ENCODE peak calls at places on chromosomes 2 and 18, in five cellular contexts. Z, G, J, O and H are unnamed samples.

GRCh38 chr2:226726546-226726945 is 73.1 kb downstream of the IRS1 start:
- DNase-seq in Z (no peak), G (peak; percentile 63), O (no peak), J (no peak), H (no peak)

GRCh38 chr2:177161741-177162440 is 50.7 kb upstream of the HNRNPA3 start:
- DNase-seq in O (no peak), Z (no peak), J (no peak), G (peak; percentile 41), H (peak; percentile 26)

GRCh38 chr2:164661349-164661748 is 40.1 kb upstream of the GRB14 start:
- DNase-seq in O (no peak), Z (no peak), G (peak; percentile 1), J (no peak), H (no peak)

GRCh38 chr2:171762879-171763573 is 75.8 kb downstream of the DYNC1I2 start:
- DNase-seq in Z (no peak), O (no peak), J (peak; percentile 47), G (peak; percentile 49), H (peak; percentile 48)

GRCh38 chr2:232229296-232229916 is 149.1 kb upstream of the ALPP start:
- DNase-seq in J (no peak), O (peak; percentile 47), G (peak; percentile 40), Z (no peak), H (no peak)

GRCh38 chr2:159516241-159516758 is 100.0 kb downstream of the BAZ2B start:
- DNase-seq in J (peak; percentile 82), Z (no peak), O (no peak), G (peak; percentile 17), H (no peak)

GRCh38 chr18:7017013-7017412 is 100.6 kb downstream of the LAMA1 start:
- DNase-seq in G (no peak), Z (no peak), J (no peak), O (no peak), H (no peak)

GRCh38 chr2:68009526-68009925 is 53.3 kb downstream of the C1D start:
- DNase-seq in G (no peak), O (no peak), J (no peak), Z (no peak), H (no peak)

GRCh38 chr2:30491225-30491624 is 44.2 kb downstream of the LCLAT1 start:
- DNase-seq in O (no peak), Z (no peak), G (no peak), J (no peak), H (no peak)

GRCh38 chr18:2002604-2003003 is 568.7 kb downstream of the METTL4 start:
- DNase-seq in Z (no peak), G (no peak), O (no peak), J (no peak), H (no peak)

GRCh38 chr2:45765847-45766254 is 114.4 kb downstream of the PRKCE start:
- DNase-seq in O (no peak), J (no peak), Z (no peak), G (peak; percentile 36), H (no peak)

GRCh38 chr18:904135-905090 is at the start of gene ADCYAP1:
- DNase-seq in O (no peak), G (no peak), Z (peak; percentile 72), J (no peak), H (peak; percentile 72)
- TF ChIP-seq CTCF in O (no peak), G (no peak), Z (peak; percentile 28), J (peak; percentile 18), H (no peak)

DNA sequence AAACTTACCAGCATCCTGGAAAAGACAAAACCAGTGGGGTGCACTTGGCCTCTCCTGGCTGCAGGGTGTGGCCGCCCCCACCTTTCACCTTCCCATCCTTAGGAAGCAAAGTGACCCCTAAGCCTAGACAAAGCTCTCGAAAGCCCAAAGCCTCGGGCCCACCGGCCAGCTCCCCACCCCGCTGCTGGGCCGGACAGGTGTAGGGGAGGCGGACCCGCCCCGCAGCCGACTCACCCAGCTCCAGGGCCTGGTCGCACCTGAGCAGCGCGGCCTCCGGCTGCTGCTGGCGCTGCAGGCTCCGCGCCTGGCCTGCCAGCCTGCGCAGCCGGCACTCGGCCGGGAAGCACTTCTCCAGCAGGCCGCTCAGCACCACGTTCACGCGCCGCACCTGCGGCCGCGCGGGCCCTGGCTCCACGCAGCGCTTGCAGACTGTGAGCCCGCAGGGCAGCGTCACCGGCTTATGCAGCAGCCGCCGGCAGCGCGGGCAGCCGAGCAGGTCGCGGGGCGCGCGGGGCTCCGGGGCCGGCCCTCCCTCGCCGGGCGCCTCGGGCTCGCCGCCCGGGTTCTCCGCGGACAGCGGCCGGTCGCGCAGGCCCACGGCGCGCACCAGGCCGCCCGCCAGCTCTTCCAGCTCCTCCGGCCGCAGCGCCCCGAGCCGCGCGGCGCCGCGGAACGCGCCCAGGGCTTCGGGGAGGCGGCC is 970 bp downstream of the LONRF2 start:
- DNase-seq in G (peak; percentile 21), J (no peak), O (no peak), Z (peak; percentile 82), H (peak; percentile 73)
- TF ChIP-seq CTCF in G (no peak), J (peak; percentile 41), O (peak; percentile 10), Z (peak; percentile 56), H (peak; percentile 29)

GRCh38 chr2:213284105-213285090 is at the start of gene SPAG16:
- DNase-seq in Z (peak; percentile 99), O (peak; percentile 92), J (peak; percentile 45), G (peak; percentile 97), H (peak; percentile 99)
- TF ChIP-seq CTCF in Z (no peak), O (peak; percentile 2), J (no peak), G (no peak), H (no peak)

GRCh38 chr2:37625781-37626548 is 45.5 kb downstream of the CDC42EP3 start:
- DNase-seq in J (no peak), G (peak; percentile 63), Z (no peak), O (no peak), H (no peak)
- TF ChIP-seq CTCF in J (no peak), G (no peak), Z (no peak), O (no peak), H (no peak)

DNA sequence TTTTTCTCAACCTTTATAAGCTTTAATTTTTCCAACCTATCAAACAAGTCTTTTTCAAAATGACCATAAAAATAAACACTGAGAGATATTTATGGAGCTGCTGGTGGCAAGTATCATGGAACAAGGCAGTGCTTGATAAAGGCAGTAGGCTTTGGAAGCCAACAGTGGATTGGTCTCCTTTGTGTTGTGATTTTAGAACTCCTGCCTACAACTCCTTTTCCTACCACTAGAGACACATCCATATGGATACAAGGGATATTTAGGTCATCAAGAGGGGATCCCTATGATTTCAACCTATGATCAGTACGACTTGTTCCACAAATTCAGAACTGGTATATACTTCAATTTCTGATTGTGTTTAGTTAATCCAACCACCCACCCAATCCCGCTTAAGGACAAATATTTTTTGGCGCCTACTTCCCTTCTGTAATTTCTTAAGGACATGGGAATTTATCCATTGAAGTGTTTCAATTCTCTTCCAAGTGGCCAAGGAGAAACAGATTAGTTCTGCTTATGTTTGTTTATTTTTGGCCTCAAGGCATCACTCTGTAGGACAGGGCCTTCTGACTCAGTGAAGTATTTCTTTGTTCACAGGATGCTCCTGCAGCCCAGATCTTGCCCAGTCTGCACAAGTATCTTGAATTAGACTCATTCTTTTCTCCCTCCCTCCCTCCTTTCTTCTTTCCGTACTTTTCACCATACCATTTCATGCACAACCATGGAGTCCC is 2119.6 kb upstream of the PIK3C3 start:
- DNase-seq in J (no peak), G (peak; percentile 2), O (no peak), Z (no peak), H (no peak)
- TF ChIP-seq CTCF in J (no peak), G (no peak), O (peak; percentile 13), Z (peak; percentile 46), H (no peak)

GRCh38 chr2:152519581-152519952 is 184.6 kb downstream of the FMNL2 start:
- DNase-seq in G (no peak), O (no peak), J (no peak), Z (no peak), H (no peak)

GRCh38 chr2:152520759-152521158 is 185.8 kb downstream of the FMNL2 start:
- DNase-seq in J (no peak), O (no peak), Z (no peak), G (no peak), H (no peak)

GRCh38 chr2:152523091-152523490 is 188.1 kb downstream of the FMNL2 start:
- DNase-seq in G (peak; percentile 86), O (no peak), Z (no peak), J (no peak), H (no peak)

DNA sequence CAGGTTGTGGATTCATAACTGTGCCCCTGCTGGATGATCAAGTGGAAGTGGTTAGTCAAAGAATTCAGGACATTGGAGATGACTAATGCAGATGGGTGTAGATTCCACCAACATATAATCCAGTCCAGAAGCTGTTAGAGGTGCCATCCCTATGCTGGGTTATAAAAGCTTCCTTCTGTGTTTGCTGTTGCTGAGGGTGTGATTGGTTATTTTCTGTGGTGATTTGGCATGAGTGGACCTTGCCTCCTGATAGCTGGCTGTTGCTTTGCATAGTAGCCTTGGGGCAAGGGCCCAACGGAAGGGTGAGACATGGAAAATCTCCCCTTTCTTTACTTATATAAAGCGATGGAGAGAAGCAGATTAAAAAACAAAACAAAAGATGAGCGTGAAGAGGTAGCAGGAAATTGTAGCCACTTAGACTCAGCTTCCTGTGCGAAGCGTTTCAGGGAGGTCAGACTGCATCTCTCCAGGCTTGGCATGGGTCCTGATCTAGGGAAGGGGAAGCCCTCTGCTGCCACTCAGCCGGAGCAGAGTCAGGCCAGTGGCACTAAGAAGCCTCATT is 190.4 kb downstream of the FMNL2 start:
- DNase-seq in J (no peak), Z (no peak), O (no peak), G (peak; percentile 64), H (no peak)
- TF ChIP-seq CTCF in J (no peak), Z (no peak), O (peak; percentile 8), G (no peak), H (no peak)

DNA sequence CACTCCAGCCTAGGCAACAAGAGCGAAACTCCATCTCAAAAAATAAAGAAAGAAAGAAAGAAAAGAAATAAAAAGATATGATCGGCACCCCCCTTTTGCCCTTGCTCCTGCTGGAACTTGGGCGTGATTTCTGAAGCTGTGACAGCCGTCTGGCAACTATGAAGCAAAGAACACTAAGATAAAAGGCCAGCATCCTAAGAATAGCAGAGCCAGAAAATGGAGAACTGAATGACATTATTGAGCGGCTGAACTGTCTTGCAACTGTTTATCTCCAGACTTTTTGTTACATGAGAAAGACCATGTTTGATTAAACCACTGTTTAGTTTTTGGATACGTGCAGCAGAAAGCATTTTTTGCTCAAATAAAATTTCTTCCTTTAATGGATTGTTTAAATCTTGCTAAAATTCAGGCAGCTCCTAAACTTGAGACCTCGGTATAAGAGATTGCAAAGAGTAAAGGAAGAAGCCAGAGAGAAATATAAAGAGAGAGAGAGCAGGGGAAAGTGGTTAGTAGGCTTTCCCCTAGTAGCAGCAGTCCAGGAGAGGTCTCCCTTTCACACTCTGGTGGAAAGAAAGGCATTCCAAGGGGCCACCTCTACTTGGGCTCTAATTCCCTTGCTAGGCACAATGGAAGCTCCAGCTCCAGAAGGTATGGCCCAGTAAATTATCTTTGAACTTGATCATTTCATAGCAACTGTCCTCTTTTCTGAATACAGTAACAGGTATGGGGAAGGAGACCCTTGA is 8.2 kb upstream of the MBD2 start:
- DNase-seq in J (no peak), Z (peak; percentile 39), G (no peak), O (no peak), H (no peak)
- TF ChIP-seq CTCF in J (no peak), Z (peak; percentile 49), G (no peak), O (no peak), H (no peak)

DNA sequence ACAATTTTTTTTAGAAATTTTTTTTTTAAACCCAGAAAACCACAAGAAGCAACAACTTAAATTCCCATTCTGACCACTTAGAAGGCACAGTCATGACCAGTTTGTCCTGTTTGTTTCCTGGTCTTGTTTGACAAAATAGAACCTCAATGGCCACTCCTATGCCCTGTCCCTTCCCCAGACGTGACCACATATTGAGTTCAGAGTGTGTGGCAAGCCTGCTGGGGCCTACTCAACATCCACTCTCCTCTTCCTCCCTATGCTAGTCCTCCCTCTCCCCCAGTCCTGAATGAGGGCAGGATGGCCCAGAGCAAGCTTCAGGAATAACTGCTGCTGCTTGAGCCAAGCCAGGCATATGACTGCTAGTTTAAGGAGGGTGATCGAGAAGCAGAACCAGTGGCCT is 89.6 kb downstream of the PRELID3A start:
- DNase-seq in O (no peak), J (no peak), Z (no peak), G (no peak), H (no peak)
- TF ChIP-seq CTCF in O (no peak), J (no peak), Z (no peak), G (no peak), H (no peak)

GRCh38 chr2:207458582-207458981 is 71.2 kb upstream of the CREB1 start:
- DNase-seq in Z (no peak), J (no peak), G (no peak), O (no peak), H (no peak)
- TF ChIP-seq CTCF in Z (peak; percentile 38), J (peak; percentile 46), G (no peak), O (no peak), H (no peak)